ENCODE peak calls at places on chromosomes 16 and 17, in ten cellular contexts. B is A549, P is fibroblast of lung, V is HCT116, G is Karpas-422, H is keratinocyte, N is trophoblast cell, L is SK-N-SH, D is neural progenitor cell, Q is DND-41. R is an unnamed sample.
A peak's percentile ranks its signal among the peaks of the same experiment; 100 is the strongest.

GRCh38 chr16:58684001-58684353 is 593 bp downstream of the SLC38A7 start:
- DNase-seq in H (no peak), L (no peak), G (no peak), Q (no peak), B (no peak), V (no peak), P (peak; percentile 20), N (no peak), D (no peak), R (no peak)

GRCh38 chr17:71975331-71975801 is 145.5 kb upstream of the SOX9 start:
- DNase-seq in V (no peak), L (no peak), H (no peak), D (peak; percentile 10), Q (no peak), N (no peak), G (no peak), P (peak; percentile 50), B (no peak), R (no peak)

GRCh38 chr16:57007530-57007929 is 18.2 kb downstream of the NLRC5 start:
- DNase-seq in G (no peak), B (no peak), Q (no peak), L (no peak), V (no peak), H (no peak), N (no peak), D (no peak), P (no peak), R (no peak)

GRCh38 chr17:76935331-76935730 is 67.1 kb downstream of the MGAT5B start:
- DNase-seq in D (no peak), V (no peak), N (no peak), L (no peak), P (peak; percentile 72), B (no peak), Q (no peak), H (peak; percentile 2), G (no peak), R (no peak)

GRCh38 chr17:50445730-50446305 is 19.8 kb downstream of the ACSF2 start:
- DNase-seq in B (no peak), P (no peak), G (no peak), H (no peak), L (no peak), Q (no peak), D (no peak), N (no peak), V (no peak), R (no peak)

GRCh38 chr17:2455956-2456355 is 55.1 kb upstream of the MNT start:
- DNase-seq in P (no peak), N (no peak), V (no peak), D (no peak), H (no peak), B (no peak), L (no peak), G (no peak), Q (no peak), R (no peak)

GRCh38 chr17:56322991-56323390 is 169.7 kb downstream of the ANKFN1 start:
- DNase-seq in N (no peak), G (no peak), L (no peak), H (no peak), Q (no peak), B (no peak), V (no peak), P (no peak), D (no peak), R (no peak)

GRCh38 chr17:82734987-82735866 is at the start of gene FN3K:
- DNase-seq in P (peak; percentile 77), Q (no peak), G (no peak), N (peak; percentile 70), D (peak; percentile 91), H (no peak), L (peak; percentile 97), V (no peak), B (peak; percentile 50), R (no peak)

GRCh38 chr17:64328875-64329405 is 61.7 kb downstream of the PECAM1 start:
- DNase-seq in H (no peak), P (no peak), Q (no peak), B (no peak), G (no peak), L (no peak), D (no peak), N (no peak), V (no peak), R (no peak)

GRCh38 chr16:8850279-8850885 is 18.4 kb downstream of the CARHSP1 start:
- DNase-seq in L (peak; percentile 36), H (no peak), P (peak; percentile 81), G (peak; percentile 40), N (no peak), D (no peak), V (no peak), B (no peak), Q (peak; percentile 38), R (no peak)

GRCh38 chr17:40284085-40284713 is 3.5 kb upstream of the CDC6 start:
- DNase-seq in V (peak; percentile 80), G (no peak), L (no peak), N (peak; percentile 97), B (peak; percentile 25), P (peak; percentile 95), H (peak; percentile 66), Q (no peak), D (no peak), R (no peak)

GRCh38 chr17:15121426-15121825 is 143.7 kb downstream of the PMP22 start:
- DNase-seq in P (no peak), L (no peak), B (no peak), Q (no peak), G (no peak), H (no peak), D (no peak), V (no peak), N (peak; percentile 21), R (no peak)

GRCh38 chr17:74755533-74755932 is 7.1 kb downstream of the NHERF1 start:
- DNase-seq in Q (no peak), B (no peak), G (no peak), L (no peak), D (no peak), N (no peak), V (no peak), H (no peak), P (no peak), R (no peak)
- H3K9me3 ChIP-seq in Q (no peaks in the 10 kb centered on the region), B (no peaks in the 10 kb centered on the region), G (no peaks in the 10 kb centered on the region), L (no peaks in the 10 kb centered on the region), D (no peaks in the 10 kb centered on the region), N (peaks cover 3% of the 10 kb centered on the region), V (no peaks in the 10 kb centered on the region), H (no peaks in the 10 kb centered on the region), P (no peaks in the 10 kb centered on the region), R (no peaks in the 10 kb centered on the region)

DNA sequence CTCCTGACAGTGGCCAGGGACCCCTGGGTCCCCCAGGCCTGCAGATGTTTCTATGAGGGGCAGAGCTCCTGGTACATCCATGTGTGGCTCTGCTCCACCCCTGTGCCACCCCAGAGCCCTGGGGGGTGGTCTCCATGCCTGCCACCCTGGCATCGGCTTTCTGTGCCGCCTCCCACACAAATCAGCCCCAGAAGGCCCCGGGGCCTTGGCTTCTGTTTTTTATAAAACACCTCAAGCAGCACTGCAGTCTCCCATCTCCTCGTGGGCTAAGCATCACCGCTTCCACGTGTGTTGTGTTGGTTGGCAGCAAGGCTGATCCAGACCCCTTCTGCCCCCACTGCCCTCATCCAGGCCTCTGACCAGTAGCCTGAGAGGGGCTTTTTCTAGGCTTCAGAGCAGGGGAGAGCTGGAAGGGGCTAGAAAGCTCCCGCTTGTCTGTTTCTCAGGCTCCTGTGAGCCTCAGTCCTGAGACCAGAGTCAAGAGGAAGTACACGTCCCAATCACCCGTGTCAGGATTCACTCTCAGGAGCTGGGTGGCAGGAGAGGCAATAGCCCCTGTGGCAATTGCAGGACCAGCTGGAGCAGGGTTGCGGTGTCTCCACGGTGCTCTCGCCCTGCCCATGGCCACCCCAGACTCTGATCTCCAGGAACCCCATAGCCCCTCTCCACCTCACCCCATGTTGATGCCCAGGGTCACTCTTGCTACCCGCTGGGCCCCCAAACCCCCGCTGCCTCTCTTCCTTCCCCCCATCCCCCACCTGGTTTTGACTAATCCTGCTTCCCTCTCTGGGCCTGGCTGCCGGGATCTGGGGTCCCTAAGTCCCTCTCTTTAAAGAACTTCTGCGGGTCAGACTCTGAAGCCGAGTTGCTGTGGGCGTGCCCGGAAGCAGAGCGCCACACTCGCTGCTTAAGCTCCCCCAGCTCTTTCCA is 25.1 kb downstream of the C1QTNF1 start:
- DNase-seq in Q (no peak), V (no peak), H (no peak), N (no peak), D (no peak), G (no peak), P (no peak), B (no peak), L (no peak), R (no peak)
- H3K4me2 ChIP-seq in Q (no peak overlapping the region), V (no peak overlapping the region), H (no peak overlapping the region), N (no peak overlapping the region), D (peak overlapping the region; percentile 71), G (no peak overlapping the region), P (no peak overlapping the region), B (no peak overlapping the region), L (no peak overlapping the region), R (no peak overlapping the region)

GRCh38 chr16:67173323-67173722 is 3.0 kb downstream of the NOL3 start:
- DNase-seq in H (no peak), L (no peak), N (no peak), G (no peak), Q (no peak), P (no peak), V (no peak), D (no peak), B (no peak), R (no peak)
- H3K4me3 ChIP-seq in H (peak overlapping the region; percentile 43), L (peak overlapping the region; percentile 45), N (no peak overlapping the region), G (no peak overlapping the region), Q (no peak overlapping the region), P (peak overlapping the region; percentile 56), V (peak overlapping the region; percentile 70), D (peak overlapping the region; percentile 46), B (peak overlapping the region; percentile 50), R (no peak overlapping the region)

GRCh38 chr17:42387221-42387657 is 1.0 kb downstream of the STAT3 start:
- DNase-seq in B (no peak), D (no peak), G (no peak), N (peak; percentile 43), V (no peak), H (no peak), P (peak; percentile 76), Q (no peak), L (peak; percentile 41), R (no peak)

GRCh38 chr17:42388381-42389134 is at the start of gene STAT3:
- DNase-seq in P (peak; percentile 99), H (peak; percentile 99), L (peak; percentile 97), B (peak; percentile 99), Q (peak; percentile 100), G (peak; percentile 100), D (peak; percentile 100), N (peak; percentile 100), V (peak; percentile 99), R (peak; percentile 100)

GRCh38 chr17:42387663-42388380 is 420 bp downstream of the STAT3 start:
- DNase-seq in G (peak; percentile 53), D (peak; percentile 68), P (no peak), B (no peak), L (peak; percentile 26), V (no peak), H (no peak), Q (peak; percentile 50), N (peak; percentile 69), R (peak; percentile 34)

GRCh38 chr17:42389135-42389417 is 834 bp upstream of the STAT3 start:
- DNase-seq in Q (no peak), D (no peak), L (no peak), G (peak; percentile 51), P (no peak), B (no peak), V (no peak), H (no peak), N (no peak), R (no peak)

DNA sequence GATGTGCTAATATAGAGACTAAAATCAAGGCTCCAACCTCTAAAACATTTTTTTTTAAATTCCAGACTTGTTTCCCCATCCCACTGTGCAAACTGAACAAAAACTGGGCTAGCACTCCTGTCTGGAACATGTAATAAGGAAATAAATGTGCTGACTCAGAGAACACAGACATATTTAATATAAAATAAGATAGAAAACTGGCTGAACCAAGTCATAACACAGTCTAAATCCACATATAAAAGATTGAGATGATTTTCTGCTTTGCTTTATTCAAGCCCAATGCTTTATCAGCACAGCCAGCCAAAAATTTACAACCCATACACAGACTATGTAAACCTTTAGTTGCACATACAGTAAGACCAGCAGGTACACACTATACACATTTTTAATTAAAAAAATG is 1.5 kb downstream of the STAT3 start:
- DNase-seq in G (no peak), D (no peak), P (no peak), V (no peak), H (no peak), Q (no peak), N (no peak), L (no peak), B (no peak), R (no peak)
- H3K9me3 ChIP-seq in G (no peaks in the 10 kb centered on the region), D (no peaks in the 10 kb centered on the region), P (no peaks in the 10 kb centered on the region), V (no peaks in the 10 kb centered on the region), H (no peaks in the 10 kb centered on the region), Q (no peaks in the 10 kb centered on the region), N (no peaks in the 10 kb centered on the region), L (no peaks in the 10 kb centered on the region), B (no peaks in the 10 kb centered on the region), R (no peaks in the 10 kb centered on the region)

R was measured in OCI-LY7.